ENCODE peak calls at places on chromosomes 3 and 15, in nine cellular contexts. I, X, U, L, G, E, M, Y and V are unnamed samples.
A peak's percentile ranks its signal among the peaks of the same experiment; 100 is the strongest.

GRCh38 chr15:68644088-68644904 is 65.5 kb downstream of the CORO2B start:
- DNase-seq in I (peak; percentile 71), X (no peak), U (no peak), L (no peak), G (no peak), E (no peak), M (peak; percentile 55), Y (peak; percentile 55), V (no peak)

GRCh38 chr3:113263020-113263419 is 51.7 kb downstream of the BOC start:
- DNase-seq in I (no peak), X (no peak), U (no peak), L (no peak), G (no peak), E (no peak), M (no peak), Y (no peak), V (no peak)

GRCh38 chr3:46966811-46967210 is 9.7 kb downstream of the CCDC12 start:
- DNase-seq in I (no peak), X (no peak), U (no peak), L (no peak), G (no peak), E (peak; percentile 42), M (no peak), Y (no peak), V (no peak)

GRCh38 chr15:100042558-100042957 is 299.2 kb downstream of the ADAMTS17 start:
- DNase-seq in I (peak; percentile 10), X (no peak), U (no peak), L (no peak), G (no peak), E (no peak), M (no peak), Y (no peak), V (no peak)

GRCh38 chr3:159814161-159814560 is 174.5 kb upstream of the IL12A start:
- DNase-seq in I (peak; percentile 45), X (no peak), U (no peak), L (no peak), G (no peak), E (peak; percentile 6), M (no peak), Y (no peak), V (peak; percentile 66)

GRCh38 chr3:183328823-183329222 is 75.8 kb downstream of the B3GNT5 start:
- DNase-seq in I (no peak), X (no peak), U (no peak), L (no peak), G (no peak), E (no peak), M (no peak), Y (no peak), V (no peak)

GRCh38 chr3:156847746-156848339 is 21.7 kb downstream of the LEKR1 start:
- DNase-seq in I (no peak), X (no peak), U (no peak), L (no peak), G (no peak), E (no peak), M (no peak), Y (peak; percentile 24), V (no peak)

GRCh38 chr3:98901032-98901464 is 447 bp downstream of the DCBLD2 start:
- DNase-seq in I (peak; percentile 69), X (peak; percentile 51), U (peak; percentile 56), L (peak; percentile 31), G (no peak), E (peak; percentile 48), M (peak; percentile 18), Y (no peak), V (peak; percentile 54)

GRCh38 chr3:161028485-161029018 is 76.6 kb downstream of the B3GALNT1 start:
- DNase-seq in I (no peak), X (no peak), U (no peak), L (no peak), G (no peak), E (no peak), M (no peak), Y (no peak), V (no peak)

GRCh38 chr3:25967385-25967784 is 177.5 kb downstream of the OXSM start:
- DNase-seq in I (no peak), X (no peak), U (no peak), L (no peak), G (no peak), E (no peak), M (no peak), Y (no peak), V (no peak)

GRCh38 chr3:25960776-25961175 is 170.9 kb downstream of the OXSM start:
- DNase-seq in I (no peak), X (no peak), U (no peak), L (no peak), G (no peak), E (no peak), M (no peak), Y (no peak), V (no peak)

GRCh38 chr3:25957026-25957425 is 167.1 kb downstream of the OXSM start:
- DNase-seq in I (no peak), X (no peak), U (no peak), L (no peak), G (no peak), E (no peak), M (no peak), Y (no peak), V (no peak)

DNA sequence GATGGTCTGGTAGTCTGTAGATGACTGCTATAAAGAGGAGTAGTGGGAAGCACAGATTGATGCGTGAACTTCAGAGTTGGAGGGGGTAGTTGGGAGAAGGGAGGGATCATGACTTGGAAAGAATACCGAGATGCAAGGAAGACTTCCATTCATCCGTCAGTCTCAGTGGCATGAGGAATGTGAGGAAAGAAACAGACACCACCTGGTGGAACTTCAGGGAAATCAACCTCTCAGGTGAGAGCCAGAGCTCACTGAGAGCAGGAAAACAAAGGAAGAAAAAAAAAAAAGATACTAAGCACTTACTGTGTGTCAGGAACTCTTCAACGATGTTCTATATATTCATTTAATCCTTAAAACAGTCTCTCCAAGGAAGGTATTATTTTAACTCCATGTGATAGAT is 172.4 kb downstream of the OXSM start:
- DNase-seq in I (peak; percentile 34), X (no peak), U (no peak), L (no peak), G (no peak), E (peak; percentile 4), M (no peak), Y (no peak), V (peak; percentile 35)
- TF ChIP-seq CTCF in I (peak; percentile 40), X (no peak), U (no peak), L (peak; percentile 55), G (no peak), E (peak; percentile 49), M (no peak), Y (no peak), V (peak; percentile 34)

DNA sequence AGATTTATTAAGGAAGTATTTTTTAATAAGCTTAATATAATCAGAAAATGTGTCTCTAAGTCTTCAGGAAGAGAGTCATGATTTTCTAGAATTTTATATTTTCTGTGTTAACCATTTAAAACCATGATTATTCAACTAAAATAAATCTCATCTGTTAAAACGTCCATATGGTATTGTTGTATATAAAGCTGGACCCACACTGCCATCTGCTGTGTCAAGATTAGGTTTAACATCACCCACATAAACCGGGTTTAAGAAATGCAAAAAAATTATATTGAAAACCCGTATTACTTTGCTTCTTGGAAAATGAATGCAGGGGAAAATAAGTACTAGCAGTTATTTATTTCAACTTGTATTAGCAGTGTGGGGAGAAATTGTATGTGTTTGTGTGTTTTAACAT is 9.5 kb upstream of the CCDC66 start:
- DNase-seq in I (peak; percentile 16), X (no peak), U (no peak), L (no peak), G (no peak), E (peak; percentile 5), M (no peak), Y (no peak), V (no peak)
- TF ChIP-seq CTCF in I (peak; percentile 17), X (no peak), U (no peak), L (no peak), G (no peak), E (peak; percentile 64), M (no peak), Y (no peak), V (no peak)

GRCh38 chr3:86967062-86967461 is 23.9 kb downstream of the VGLL3 start:
- DNase-seq in I (no peak), X (no peak), U (no peak), L (no peak), G (no peak), E (no peak), M (no peak), Y (no peak), V (no peak)

GRCh38 chr3:86968224-86968932 is 22.6 kb downstream of the VGLL3 start:
- DNase-seq in I (no peak), X (no peak), U (no peak), L (no peak), G (peak; percentile 49), E (no peak), M (no peak), Y (no peak), V (peak; percentile 26)

GRCh38 chr3:86973440-86973839 is 17.5 kb downstream of the VGLL3 start:
- DNase-seq in I (peak; percentile 41), X (no peak), U (no peak), L (no peak), G (no peak), E (no peak), M (no peak), Y (no peak), V (peak; percentile 42)

GRCh38 chr3:86965180-86965579 is 25.8 kb downstream of the VGLL3 start:
- DNase-seq in I (no peak), X (no peak), U (no peak), L (no peak), G (no peak), E (no peak), M (no peak), Y (no peak), V (no peak)

DNA sequence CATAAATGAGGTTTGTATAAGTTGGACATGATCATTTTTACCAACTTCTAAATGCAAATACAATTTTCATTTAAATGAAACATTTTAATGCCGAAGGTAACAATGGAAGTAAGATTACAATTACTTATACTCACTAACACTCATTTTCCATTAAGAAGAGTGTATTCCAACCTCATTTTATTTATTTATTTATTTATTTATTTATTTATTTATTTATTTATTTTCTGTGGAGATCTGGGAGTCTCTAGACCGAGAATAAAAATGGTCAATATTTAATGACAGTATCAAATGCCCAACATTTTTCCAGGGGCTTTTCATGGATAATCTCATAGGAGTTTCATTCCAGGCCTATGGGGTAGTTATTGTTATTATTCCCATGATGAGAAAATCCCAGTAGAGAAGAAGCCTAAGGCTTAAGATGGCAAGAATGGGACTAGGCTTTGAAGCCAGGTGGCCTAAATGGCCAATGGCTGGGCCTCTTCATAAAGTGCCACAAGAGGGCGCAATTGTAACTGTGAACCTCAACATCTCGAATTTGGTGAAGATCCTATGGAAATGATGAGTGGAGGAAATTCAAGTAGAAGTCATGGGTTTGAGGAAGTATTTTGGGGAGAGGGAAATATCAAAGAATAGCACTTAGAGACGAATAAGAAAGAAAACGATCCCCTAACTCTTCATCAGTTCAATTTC is 21.3 kb downstream of the VGLL3 start:
- DNase-seq in I (peak; percentile 75), X (peak; percentile 49), U (no peak), L (no peak), G (no peak), E (peak; percentile 54), M (no peak), Y (no peak), V (peak; percentile 45)
- TF ChIP-seq CTCF in I (peak; percentile 67), X (peak; percentile 86), U (peak; percentile 49), L (peak; percentile 64), G (peak; percentile 81), E (peak; percentile 92), M (peak; percentile 49), Y (peak; percentile 65), V (peak; percentile 48)

GRCh38 chr3:187139895-187140253 is 578 bp upstream of the RPL39L start:
- DNase-seq in I (no peak), X (no peak), U (no peak), L (no peak), G (no peak), E (no peak), M (no peak), Y (no peak), V (no peak)
- TF ChIP-seq CTCF in I (no peak), X (no peak), U (no peak), L (peak; percentile 1), G (peak; percentile 48), E (peak; percentile 42), M (no peak), Y (no peak), V (no peak)

GRCh38 chr15:33226559-33227181 is 32.2 kb upstream of the FMN1 start:
- DNase-seq in I (peak; percentile 85), X (peak; percentile 75), U (peak; percentile 73), L (no peak), G (no peak), E (peak; percentile 76), M (no peak), Y (no peak), V (peak; percentile 3)
- TF ChIP-seq CTCF in I (peak; percentile 57), X (peak; percentile 78), U (peak; percentile 53), L (peak; percentile 54), G (peak; percentile 70), E (peak; percentile 74), M (no peak), Y (peak; percentile 38), V (peak; percentile 22)